ENCODE peak calls at places on chromosomes 11 and 22, in nine cellular contexts. J, P, L, U, I, B, X, K and V are unnamed samples.

GRCh38 chr11:121048464-121049233 is 24.7 kb downstream of the TBCEL start:
- DNase-seq in J (no peak), P (no peak), L (no peak), U (no peak), I (no peak), B (no peak), X (no peak), K (no peak), V (no peak)

GRCh38 chr11:20156280-20156875 is 3.9 kb downstream of the DBX1 start:
- DNase-seq in J (no peak), P (no peak), L (peak), U (peak), I (peak), B (no peak), X (no peak), K (peak), V (no peak)

GRCh38 chr11:110069158-110069737 is 23.9 kb upstream of the ZC3H12C start:
- DNase-seq in J (peak), P (peak), L (no peak), U (no peak), I (no peak), B (peak), X (no peak), K (no peak), V (no peak)

GRCh38 chr11:36436084-36436483 is 74.0 kb downstream of the TRAF6 start:
- DNase-seq in J (no peak), P (no peak), L (no peak), U (no peak), I (no peak), B (no peak), X (no peak), K (no peak), V (no peak)

GRCh38 chr11:73201888-73202810 is 15.9 kb upstream of the P2RY2 start:
- DNase-seq in J (peak), P (no peak), L (no peak), U (no peak), I (no peak), B (no peak), X (no peak), K (no peak), V (no peak)

GRCh38 chr11:21588754-21589153 is 604.1 kb upstream of the ANO5 start:
- DNase-seq in J (no peak), P (no peak), L (no peak), U (no peak), I (no peak), B (no peak), X (no peak), K (no peak), V (no peak)

GRCh38 chr22:44550666-44551491 is 52.8 kb upstream of the RTL6 start:
- DNase-seq in J (peak), P (no peak), L (no peak), U (no peak), I (no peak), B (peak), X (peak), K (peak), V (peak)

GRCh38 chr22:20441631-20442484 is 4.2 kb upstream of the SCARF2 start:
- DNase-seq in J (peak), P (no peak), L (no peak), U (no peak), I (no peak), B (peak), X (no peak), K (no peak), V (no peak)

GRCh38 chr11:34284836-34285235 is 73.0 kb downstream of the ABTB2 start:
- DNase-seq in J (no peak), P (peak), L (no peak), U (no peak), I (no peak), B (no peak), X (no peak), K (no peak), V (no peak)

GRCh38 chr11:131658952-131659351 is 288.5 kb downstream of the NTM start:
- DNase-seq in J (no peak), P (no peak), L (no peak), U (no peak), I (no peak), B (no peak), X (no peak), K (peak), V (no peak)

GRCh38 chr22:37020192-37020479 is 594 bp downstream of the MPST start:
- DNase-seq in J (peak), P (no peak), L (no peak), U (no peak), I (no peak), B (peak), X (peak), K (no peak), V (no peak)

GRCh38 chr11:67055812-67056211 is 835 bp upstream of the RHOD start:
- DNase-seq in J (no peak), P (peak), L (no peak), U (no peak), I (no peak), B (no peak), X (no peak), K (no peak), V (no peak)

GRCh38 chr22:35154937-35155387 is 89.0 kb downstream of the ISX start:
- DNase-seq in J (peak), P (peak), L (peak), U (no peak), I (no peak), B (peak), X (peak), K (peak), V (peak)

GRCh38 chr11:118922745-118923627 is 2.7 kb downstream of the BCL9L start:
- DNase-seq in J (no peak), P (no peak), L (peak), U (no peak), I (no peak), B (no peak), X (peak), K (no peak), V (no peak)

GRCh38 chr22:16972311-16972710 is 35.7 kb downstream of the GAB4 start:
- DNase-seq in J (no peak), P (no peak), L (no peak), U (no peak), I (no peak), B (no peak), X (no peak), K (no peak), V (no peak)

GRCh38 chr11:125348704-125349635 is 147.1 kb downstream of the FEZ1 start:
- DNase-seq in J (no peak), P (peak), L (peak), U (no peak), I (peak), B (peak), X (no peak), K (peak), V (peak)

GRCh38 chr11:62830904-62831519 is 839 bp downstream of the STX5 start:
- DNase-seq in J (no peak), P (no peak), L (peak), U (no peak), I (no peak), B (no peak), X (no peak), K (peak), V (no peak)

GRCh38 chr11:102924851-102925380 is 30.6 kb downstream of the MMP13 start:
- DNase-seq in J (no peak), P (no peak), L (no peak), U (no peak), I (no peak), B (no peak), X (no peak), K (no peak), V (no peak)

GRCh38 chr22:33842421-33843094 is 77.7 kb downstream of the LARGE1 start:
- DNase-seq in J (no peak), P (peak), L (no peak), U (no peak), I (no peak), B (no peak), X (no peak), K (no peak), V (no peak)

GRCh38 chr11:116581349-116581748 is 191.4 kb downstream of the BUD13 start:
- DNase-seq in J (no peak), P (peak), L (no peak), U (no peak), I (no peak), B (no peak), X (no peak), K (no peak), V (no peak)

GRCh38 chr22:47678048-47678447 is 915.6 kb downstream of the TBC1D22A start:
- DNase-seq in J (no peak), P (no peak), L (no peak), U (no peak), I (no peak), B (no peak), X (no peak), K (no peak), V (no peak)

GRCh38 chr11:115590254-115590653 is 86.0 kb upstream of the CADM1 start:
- DNase-seq in J (no peak), P (peak), L (no peak), U (no peak), I (no peak), B (no peak), X (no peak), K (no peak), V (no peak)

GRCh38 chr11:18567081-18567480 is 21.5 kb downstream of the UEVLD start:
- DNase-seq in J (no peak), P (no peak), L (no peak), U (no peak), I (no peak), B (peak), X (no peak), K (no peak), V (no peak)

GRCh38 chr11:116112031-116112935 is 608.1 kb upstream of the CADM1 start:
- DNase-seq in J (no peak), P (no peak), L (peak), U (no peak), I (no peak), B (no peak), X (no peak), K (no peak), V (no peak)

GRCh38 chr11:69035959-69036340 is 12.8 kb upstream of the TPCN2 start:
- DNase-seq in J (no peak), P (no peak), L (no peak), U (no peak), I (no peak), B (peak), X (no peak), K (no peak), V (no peak)

GRCh38 chr11:70630068-70630467 is 231.7 kb downstream of the CTTN start:
- DNase-seq in J (no peak), P (no peak), L (no peak), U (no peak), I (no peak), B (no peak), X (no peak), K (no peak), V (no peak)

GRCh38 chr11:40280161-40281054 is 1179.0 kb downstream of the LRRC4C start:
- DNase-seq in J (no peak), P (no peak), L (no peak), U (no peak), I (no peak), B (no peak), X (no peak), K (no peak), V (no peak)

GRCh38 chr11:120023120-120023519 is 114.8 kb downstream of the TRIM29 start:
- DNase-seq in J (no peak), P (no peak), L (peak), U (no peak), I (no peak), B (no peak), X (no peak), K (no peak), V (no peak)